ENCODE peak calls at places on chromosomes 13 and 19, in four cellular contexts. One of them, this sample, is unnamed.

GRCh38 chr19:50649433-50650391 is at the start of gene C19orf81:
- DNase-seq in frontal cortex: no peak
- DNase-seq in natural killer cell treated with Interleukin-12 subunit alpha and Interleukin-12 subunit beta and Interleukin-15 and Interleukin-18, amount 100 ng/mL, for 72 hours: no peak
- DNase-seq in right lobe of liver: no peak
- DNase-seq in this sample: no peak

GRCh38 chr19:58351996-58352755 is 1.1 kb downstream of the A1BG start:
- DNase-seq in frontal cortex: no peak
- DNase-seq in natural killer cell treated with Interleukin-12 subunit alpha and Interleukin-12 subunit beta and Interleukin-15 and Interleukin-18, amount 100 ng/mL, for 72 hours: no peak
- DNase-seq in right lobe of liver: no peak
- DNase-seq in this sample: no peak

GRCh38 chr13:111926501-111927180 is 140.3 kb upstream of the SOX1 start:
- DNase-seq in right lobe of liver: no peak
- DNase-seq in frontal cortex: no peak
- DNase-seq in natural killer cell treated with Interleukin-12 subunit alpha and Interleukin-12 subunit beta and Interleukin-15 and Interleukin-18, amount 100 ng/mL, for 72 hours: no peak
- DNase-seq in this sample: no peak

GRCh38 chr13:27372896-27373295 is 51.5 kb upstream of the GTF3A start:
- DNase-seq in natural killer cell treated with Interleukin-12 subunit alpha and Interleukin-12 subunit beta and Interleukin-15 and Interleukin-18, amount 100 ng/mL, for 72 hours: no peak
- DNase-seq in frontal cortex: no peak
- DNase-seq in right lobe of liver: no peak
- DNase-seq in this sample: peak; percentile 48

GRCh38 chr19:10679743-10680142 is 21.5 kb upstream of the QTRT1 start:
- DNase-seq in right lobe of liver: no peak
- DNase-seq in natural killer cell treated with Interleukin-12 subunit alpha and Interleukin-12 subunit beta and Interleukin-15 and Interleukin-18, amount 100 ng/mL, for 72 hours: no peak
- DNase-seq in frontal cortex: no peak
- DNase-seq in this sample: no peak

GRCh38 chr19:52099497-52100138 is 4.1 kb upstream of the ZNF841 start:
- DNase-seq in right lobe of liver: no peak
- DNase-seq in frontal cortex: no peak
- DNase-seq in natural killer cell treated with Interleukin-12 subunit alpha and Interleukin-12 subunit beta and Interleukin-15 and Interleukin-18, amount 100 ng/mL, for 72 hours: no peak
- DNase-seq in this sample: peak; percentile 14

GRCh38 chr13:47415048-47415447 is 518.2 kb upstream of the HTR2A start:
- DNase-seq in natural killer cell treated with Interleukin-12 subunit alpha and Interleukin-12 subunit beta and Interleukin-15 and Interleukin-18, amount 100 ng/mL, for 72 hours: no peak
- DNase-seq in frontal cortex: no peak
- DNase-seq in right lobe of liver: no peak
- DNase-seq in this sample: no peak

GRCh38 chr19:13864223-13864512 is 12.8 kb upstream of the NANOS3 start:
- DNase-seq in natural killer cell treated with Interleukin-12 subunit alpha and Interleukin-12 subunit beta and Interleukin-15 and Interleukin-18, amount 100 ng/mL, for 72 hours: no peak
- DNase-seq in right lobe of liver: no peak
- DNase-seq in frontal cortex: peak; percentile 35
- DNase-seq in this sample: no peak

GRCh38 chr13:100875392-100876043 is 200.9 kb upstream of the TMTC4 start:
- DNase-seq in natural killer cell treated with Interleukin-12 subunit alpha and Interleukin-12 subunit beta and Interleukin-15 and Interleukin-18, amount 100 ng/mL, for 72 hours: no peak
- DNase-seq in frontal cortex: no peak
- DNase-seq in right lobe of liver: no peak
- DNase-seq in this sample: no peak

GRCh38 chr19:53642381-53643099 is 10.7 kb downstream of the DPRX start:
- DNase-seq in natural killer cell treated with Interleukin-12 subunit alpha and Interleukin-12 subunit beta and Interleukin-15 and Interleukin-18, amount 100 ng/mL, for 72 hours: no peak
- DNase-seq in frontal cortex: no peak
- DNase-seq in right lobe of liver: no peak
- DNase-seq in this sample: no peak

GRCh38 chr13:23467048-23467931 is 33.8 kb upstream of the SACS start:
- DNase-seq in natural killer cell treated with Interleukin-12 subunit alpha and Interleukin-12 subunit beta and Interleukin-15 and Interleukin-18, amount 100 ng/mL, for 72 hours: no peak
- DNase-seq in frontal cortex: no peak
- DNase-seq in right lobe of liver: no peak
- DNase-seq in this sample: no peak

GRCh38 chr13:49124693-49125304 is 95.3 kb upstream of the MLNR start:
- DNase-seq in right lobe of liver: no peak
- DNase-seq in natural killer cell treated with Interleukin-12 subunit alpha and Interleukin-12 subunit beta and Interleukin-15 and Interleukin-18, amount 100 ng/mL, for 72 hours: no peak
- DNase-seq in frontal cortex: no peak
- DNase-seq in this sample: no peak

GRCh38 chr13:46288570-46289259 is 77.0 kb downstream of the LRRC63 start:
- DNase-seq in frontal cortex: no peak
- DNase-seq in right lobe of liver: no peak
- DNase-seq in natural killer cell treated with Interleukin-12 subunit alpha and Interleukin-12 subunit beta and Interleukin-15 and Interleukin-18, amount 100 ng/mL, for 72 hours: no peak
- DNase-seq in this sample: peak; percentile 55

GRCh38 chr19:15623711-15624318 is 8.8 kb downstream of the CYP4F8 start:
- DNase-seq in natural killer cell treated with Interleukin-12 subunit alpha and Interleukin-12 subunit beta and Interleukin-15 and Interleukin-18, amount 100 ng/mL, for 72 hours: no peak
- DNase-seq in frontal cortex: no peak
- DNase-seq in right lobe of liver: no peak
- DNase-seq in this sample: no peak

GRCh38 chr13:64397699-64398098 is 2832.4 kb downstream of the PCDH9 start:
- DNase-seq in natural killer cell treated with Interleukin-12 subunit alpha and Interleukin-12 subunit beta and Interleukin-15 and Interleukin-18, amount 100 ng/mL, for 72 hours: no peak
- DNase-seq in right lobe of liver: no peak
- DNase-seq in frontal cortex: no peak
- DNase-seq in this sample: no peak

GRCh38 chr13:75399168-75399878 is 82.6 kb downstream of the TBC1D4 start:
- DNase-seq in right lobe of liver: no peak
- DNase-seq in natural killer cell treated with Interleukin-12 subunit alpha and Interleukin-12 subunit beta and Interleukin-15 and Interleukin-18, amount 100 ng/mL, for 72 hours: no peak
- DNase-seq in frontal cortex: no peak
- DNase-seq in this sample: no peak